ENCODE peak calls at places on chromosomes 13 and 19, in four cellular contexts. I is HepG2, U is GM12878, F is K562. Q is an unnamed sample.

GRCh38 chr19:7832009-7832408 is 2.0 kb downstream of the EVI5L start:
- DNase-seq in I (no peak), U (no peak), F (no peak), Q (no peak)

GRCh38 chr19:33412617-33413425 is 39.3 kb downstream of the CEBPG start:
- DNase-seq in I (no peak), U (no peak), F (no peak), Q (no peak)

GRCh38 chr19:3366761-3367571 is 583 bp downstream of the NFIC start:
- DNase-seq in I (no peak), U (no peak), F (peak), Q (no peak)

GRCh38 chr19:47141695-47142094 is 11.1 kb downstream of the SAE1 start:
- DNase-seq in I (no peak), U (no peak), F (no peak), Q (no peak)

GRCh38 chr13:108368240-108368898 is 98.9 kb downstream of the TNFSF13B start:
- DNase-seq in I (no peak), U (no peak), F (no peak), Q (no peak)

GRCh38 chr13:51495300-51495699 is 42.5 kb upstream of the INTS6 start:
- DNase-seq in I (no peak), U (no peak), F (no peak), Q (no peak)

GRCh38 chr13:76837811-76838210 is 48.4 kb downstream of the KCTD12 start:
- DNase-seq in I (no peak), U (no peak), F (no peak), Q (no peak)

GRCh38 chr19:12777217-12778019 is 2.1 kb upstream of the HOOK2 start:
- DNase-seq in I (peak), U (no peak), F (peak), Q (peak)

GRCh38 chr19:4386038-4386782 is 14.1 kb downstream of the SH3GL1 start:
- DNase-seq in I (no peak), U (no peak), F (no peak), Q (no peak)

GRCh38 chr19:5484398-5485285 is 29.4 kb downstream of the ZNRF4 start:
- DNase-seq in I (peak), U (no peak), F (no peak), Q (no peak)

GRCh38 chr13:76968041-76968440 is 19.7 kb downstream of the ACOD1 start:
- DNase-seq in I (no peak), U (no peak), F (no peak), Q (no peak)

GRCh38 chr13:24213932-24214331 is 53.4 kb downstream of the SPATA13 start:
- DNase-seq in I (no peak), U (no peak), F (no peak), Q (no peak)

GRCh38 chr19:16232568-16232967 is 34.9 kb downstream of the AP1M1 start:
- DNase-seq in I (no peak), U (no peak), F (no peak), Q (no peak)

GRCh38 chr13:69319659-69320058 is 788.0 kb upstream of the ATXN8OS start:
- DNase-seq in I (no peak), U (no peak), F (no peak), Q (no peak)

GRCh38 chr19:37669336-37669963 is 14.2 kb upstream of the ZFP30 start:
- DNase-seq in I (no peak), U (no peak), F (no peak), Q (no peak)

GRCh38 chr19:39558623-39559117 is 18.7 kb upstream of the EID2 start:
- DNase-seq in I (no peak), U (no peak), F (no peak), Q (no peak)

GRCh38 chr13:78168981-78169380 is 250.3 kb upstream of the EDNRB start:
- DNase-seq in I (no peak), U (no peak), F (no peak), Q (no peak)

GRCh38 chr19:29040291-29040690 is 172.7 kb downstream of the UQCRFS1 start:
- DNase-seq in I (no peak), U (no peak), F (no peak), Q (no peak)

GRCh38 chr13:47983070-47983469 is 18.0 kb downstream of the SUCLA2 start:
- DNase-seq in I (no peak), U (no peak), F (no peak), Q (no peak)
- TF ChIP-seq FOXK2 in I (no peak), U (no peak), F (no peak), Q (no peak)

DNA sequence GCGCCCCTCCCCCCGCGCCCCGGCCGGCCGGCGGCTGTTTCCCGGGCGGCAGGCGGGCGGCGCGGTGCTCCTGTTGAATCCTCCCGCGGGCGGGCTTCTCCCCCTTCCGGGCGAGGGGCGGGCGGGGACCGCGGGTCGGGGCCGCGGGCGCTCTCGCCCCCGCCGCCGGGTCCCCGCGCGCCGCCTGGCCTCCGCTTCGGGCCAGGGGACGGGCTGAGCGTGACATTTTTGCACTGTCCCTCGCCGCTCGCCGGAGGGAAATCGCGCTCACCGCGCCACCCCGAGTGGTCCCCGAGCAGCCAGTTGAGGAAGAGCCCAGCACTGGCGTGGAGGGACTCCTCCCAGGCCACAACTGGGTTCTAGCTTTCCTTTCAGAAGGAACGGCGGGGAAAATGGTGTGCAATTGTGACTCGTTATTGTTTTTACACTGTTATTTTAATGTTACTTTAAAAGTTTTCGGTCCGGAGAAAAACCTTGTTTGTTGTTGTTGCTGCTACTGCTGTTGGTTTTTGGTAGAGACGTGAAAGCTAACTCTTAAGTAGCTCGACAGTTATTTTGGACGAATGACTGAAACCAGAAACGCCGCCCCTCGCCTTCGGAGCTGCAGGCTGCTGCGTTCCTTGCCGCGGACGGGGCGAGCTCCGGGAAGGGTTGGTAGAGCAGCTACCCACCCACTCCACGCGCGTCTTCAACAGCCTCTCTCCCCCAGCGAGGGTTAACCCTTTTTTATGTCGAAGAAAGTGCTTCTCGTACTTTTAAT is 942 bp downstream of the PDS5B start:
- DNase-seq in I (peak), U (no peak), F (peak), Q (peak)
- TF ChIP-seq SP1 in I (no peak), U (no peak), F (no peak), Q (no peak)

GRCh38 chr19:50326101-50326664 is 3.0 kb downstream of the KCNC3 start:
- DNase-seq in I (no peak), U (no peak), F (peak), Q (no peak)
- TF ChIP-seq FOXK2 in I (no peak), U (no peak), F (no peak), Q (no peak)

GRCh38 chr19:45402469-45403070 is 2.3 kb downstream of the PPP1R13L start:
- DNase-seq in I (no peak), U (no peak), F (peak), Q (peak)
- TF ChIP-seq SP1 in I (no peak), U (no peak), F (peak), Q (no peak)

Q was measured in HEK293T.